ENCODE peak calls at places on chromosomes 6 and 20, in four cellular contexts. W is endothelial cell of umbilical vein, Z is stomach, Q is upper lobe of left lung. U is an unnamed sample.

GRCh38 chr20:36331182-36331581 is 25.0 kb downstream of the DLGAP4 start:
- DNase-seq in Z (no peak), W (no peak), Q (no peak), U (no peak)

GRCh38 chr6:23145801-23146200 is 576.4 kb downstream of the HDGFL1 start:
- DNase-seq in W (no peak), Q (no peak), Z (no peak), U (no peak)

GRCh38 chr6:34695729-34696188 is 808 bp downstream of the ILRUN start:
- DNase-seq in Z (no peak), W (peak), Q (no peak), U (no peak)

GRCh38 chr6:17886891-17887290 is 100.5 kb downstream of the KIF13A start:
- DNase-seq in W (no peak), Q (no peak), Z (no peak), U (no peak)

GRCh38 chr6:74755196-74755595 is 450.7 kb downstream of the COL12A1 start:
- DNase-seq in W (no peak), Q (no peak), Z (no peak), U (no peak)

GRCh38 chr20:37538003-37538402 is 10.3 kb upstream of the BLCAP start:
- DNase-seq in Q (peak), Z (no peak), W (no peak), U (no peak)

GRCh38 chr6:56040271-56040670 is 164.9 kb upstream of the BMP5 start:
- DNase-seq in W (no peak), Q (no peak), Z (no peak), U (no peak)

GRCh38 chr6:73691512-73691911 is 4.5 kb upstream of the CD109 start:
- DNase-seq in Z (no peak), W (no peak), Q (no peak), U (no peak)

GRCh38 chr6:108793449-108794134 is 54.6 kb upstream of the ARMC2 start:
- DNase-seq in W (no peak), Z (no peak), Q (no peak), U (no peak)

GRCh38 chr6:7545509-7546369 is 4.3 kb downstream of the DSP start:
- DNase-seq in W (no peak), Q (no peak), Z (no peak), U (no peak)

GRCh38 chr20:1363522-1363921 is 29.3 kb downstream of the FKBP1A start:
- DNase-seq in Z (no peak), W (no peak), Q (no peak), U (no peak)

GRCh38 chr6:139534472-139535115 is 160.1 kb upstream of the CITED2 start:
- DNase-seq in W (peak), Q (no peak), Z (no peak), U (no peak)

GRCh38 chr6:85640806-85641205 is 1.9 kb downstream of the SYNCRIP start:
- DNase-seq in W (peak), Q (no peak), Z (no peak), U (no peak)

GRCh38 chr6:97885844-97886243 is 602.8 kb upstream of the MMS22L start:
- DNase-seq in W (no peak), Q (no peak), Z (no peak), U (no peak)

GRCh38 chr6:156585859-156586258 is 191.3 kb upstream of the ARID1B start:
- DNase-seq in Z (no peak), W (no peak), Q (no peak), U (no peak)

GRCh38 chr6:125952764-125953501 is 3.6 kb upstream of the HINT3 start:
- DNase-seq in Z (no peak), W (peak), Q (no peak), U (no peak)

GRCh38 chr6:140052757-140053729 is 678.6 kb upstream of the CITED2 start:
- DNase-seq in Q (no peak), Z (no peak), W (peak), U (no peak)

GRCh38 chr6:56667336-56667735 is 24.6 kb upstream of the DST start:
- DNase-seq in W (no peak), Z (no peak), Q (no peak), U (no peak)

GRCh38 chr20:55095745-55096450 is 620.5 kb downstream of the DOK5 start:
- DNase-seq in Q (no peak), Z (no peak), W (no peak), U (no peak)

GRCh38 chr6:82040405-82041221 is 206.9 kb downstream of the IBTK start:
- DNase-seq in Z (no peak), W (peak), Q (no peak), U (no peak)

GRCh38 chr6:52416629-52417151 is 3.5 kb upstream of the EFHC1 start:
- DNase-seq in Z (no peak), Q (no peak), W (peak), U (no peak)

GRCh38 chr6:117072781-117073180 is 192.6 kb upstream of the VGLL2 start:
- DNase-seq in Z (no peak), W (no peak), Q (no peak), U (no peak)

GRCh38 chr20:51594206-51594998 is 51.9 kb upstream of the NFATC2 start:
- DNase-seq in Z (no peak), W (no peak), Q (no peak), U (peak)

GRCh38 chr6:109326346-109326745 is 55.9 kb downstream of the CD164 start:
- DNase-seq in W (no peak), Z (no peak), Q (no peak), U (no peak)

DNA sequence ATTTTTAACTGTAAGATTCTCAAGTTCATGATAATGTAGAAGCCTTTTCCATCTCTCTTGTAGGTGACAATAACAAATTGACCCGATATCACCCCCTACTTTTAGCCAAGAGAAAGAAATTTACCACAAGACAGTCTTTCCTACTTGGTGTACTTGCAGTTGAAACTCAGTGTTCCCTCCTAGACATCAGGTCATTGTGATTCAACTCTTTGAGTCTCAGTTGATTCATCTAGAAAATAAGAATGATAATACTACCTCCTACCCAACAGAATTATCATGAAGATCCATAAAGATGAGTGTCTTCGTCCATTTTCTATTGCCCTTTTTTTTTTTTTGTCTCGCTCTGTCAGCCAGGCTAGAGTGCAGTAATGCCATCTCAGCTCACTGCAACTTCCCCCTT is 51.3 kb upstream of the TRERF1 start:
- DNase-seq in W (no peak), Q (no peak), Z (no peak), U (no peak)
- TF ChIP-seq POLR2A in W (no peak), Q (no peak), Z (no peak), U (no peak)

GRCh38 chr20:25251558-25251957 is 3.7 kb downstream of the PYGB start:
- DNase-seq in W (no peak), Q (no peak), Z (no peak), U (no peak)
- H3K4me3 ChIP-seq in W (no peak), Q (no peak), Z (no peak), U (peak)

DNA sequence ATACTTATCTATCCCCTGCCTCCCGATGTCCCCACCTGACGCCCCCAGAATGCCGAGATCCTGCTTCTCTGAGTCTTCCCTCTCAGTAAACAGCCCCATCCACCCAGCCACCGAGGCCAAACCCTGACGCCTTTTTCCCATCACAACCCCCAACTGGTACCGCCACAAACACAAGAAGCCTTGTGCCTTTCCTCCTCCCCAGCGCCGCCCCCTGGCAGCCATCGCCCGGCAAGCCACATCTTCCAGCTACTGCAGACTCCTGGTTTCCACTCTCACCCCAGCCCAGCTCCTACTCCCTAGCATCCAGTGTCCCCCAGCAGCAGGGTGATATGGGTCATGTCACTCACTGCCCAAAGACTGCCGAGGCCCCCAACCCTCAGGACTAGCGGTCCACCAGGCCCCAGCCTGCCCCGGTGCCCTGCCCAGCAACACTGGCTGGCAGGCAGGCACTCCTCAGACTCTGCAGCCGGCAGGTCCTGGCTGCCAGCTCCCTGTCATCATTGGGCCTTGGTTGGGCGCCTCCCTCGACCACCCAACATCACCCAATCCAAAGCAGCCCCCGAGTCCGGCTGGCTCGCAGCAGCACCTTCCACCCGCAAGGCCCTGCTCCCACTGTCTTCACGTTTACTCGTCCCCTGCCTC is 11.2 kb downstream of the TCFL5 start:
- DNase-seq in Z (no peak), W (no peak), Q (no peak), U (no peak)
- TF ChIP-seq POLR2AphosphoS5 in Z (no peak), W (no peak), Q (no peak), U (no peak)

DNA sequence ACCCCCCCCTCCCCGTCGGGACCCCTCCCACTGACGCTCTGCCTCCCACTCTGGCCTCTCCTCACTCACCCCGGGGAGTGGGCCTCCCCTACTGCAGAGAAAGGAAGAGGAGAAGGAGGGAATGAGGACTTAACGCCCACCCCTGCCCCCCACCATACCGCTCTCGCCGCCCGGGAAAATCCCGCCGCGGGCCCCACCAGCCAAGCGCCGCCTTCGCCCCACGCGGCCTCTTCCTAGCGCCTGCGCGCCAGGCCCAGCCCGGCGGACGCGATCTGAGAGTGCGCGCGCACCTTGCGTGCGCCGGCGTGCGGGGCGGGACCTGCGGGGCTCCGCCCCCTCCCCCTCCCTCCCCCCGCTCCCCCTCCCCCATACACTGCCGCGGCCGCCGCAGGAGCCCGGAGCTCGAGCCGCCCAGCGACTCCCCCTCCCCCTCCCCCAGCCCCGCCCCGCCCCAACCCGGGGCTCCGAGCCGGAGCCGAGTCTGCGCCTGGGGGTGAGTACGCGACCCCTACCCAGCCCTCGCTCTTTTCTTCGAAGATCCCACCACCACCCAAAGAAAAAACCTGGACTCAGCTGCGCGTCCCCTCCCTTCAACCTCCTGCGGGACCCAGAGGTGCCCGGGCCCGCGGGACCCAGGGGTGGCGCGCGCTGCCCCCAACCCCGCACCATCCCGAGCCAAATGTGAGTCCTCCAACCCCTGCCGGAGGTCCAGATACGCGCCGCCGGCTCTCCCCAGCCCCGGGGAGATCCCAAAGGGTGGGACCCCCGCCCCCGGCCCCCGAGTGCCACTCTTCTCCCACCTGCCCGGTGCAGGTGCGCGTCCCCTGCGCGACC is at the start of the genes MRPL14 and TMEM63B:
- DNase-seq in W (peak), Q (peak), Z (peak), U (peak)
- TF ChIP-seq POLR2A in W (peak), Q (no peak), Z (no peak), U (peak)

GRCh38 chr20:57448764-57449354 is 57.7 kb downstream of the RBM38 start:
- DNase-seq in Z (no peak), W (no peak), Q (no peak), U (no peak)

GRCh38 chr20:57450931-57451330 is 59.7 kb downstream of the RBM38 start:
- DNase-seq in Z (no peak), Q (no peak), W (no peak), U (no peak)

GRCh38 chr20:57451356-57451755 is 60.2 kb downstream of the RBM38 start:
- DNase-seq in Z (no peak), Q (no peak), W (no peak), U (no peak)

GRCh38 chr20:57450419-57450818 is 59.2 kb downstream of the RBM38 start:
- DNase-seq in W (no peak), Z (peak), Q (peak), U (peak)

DNA sequence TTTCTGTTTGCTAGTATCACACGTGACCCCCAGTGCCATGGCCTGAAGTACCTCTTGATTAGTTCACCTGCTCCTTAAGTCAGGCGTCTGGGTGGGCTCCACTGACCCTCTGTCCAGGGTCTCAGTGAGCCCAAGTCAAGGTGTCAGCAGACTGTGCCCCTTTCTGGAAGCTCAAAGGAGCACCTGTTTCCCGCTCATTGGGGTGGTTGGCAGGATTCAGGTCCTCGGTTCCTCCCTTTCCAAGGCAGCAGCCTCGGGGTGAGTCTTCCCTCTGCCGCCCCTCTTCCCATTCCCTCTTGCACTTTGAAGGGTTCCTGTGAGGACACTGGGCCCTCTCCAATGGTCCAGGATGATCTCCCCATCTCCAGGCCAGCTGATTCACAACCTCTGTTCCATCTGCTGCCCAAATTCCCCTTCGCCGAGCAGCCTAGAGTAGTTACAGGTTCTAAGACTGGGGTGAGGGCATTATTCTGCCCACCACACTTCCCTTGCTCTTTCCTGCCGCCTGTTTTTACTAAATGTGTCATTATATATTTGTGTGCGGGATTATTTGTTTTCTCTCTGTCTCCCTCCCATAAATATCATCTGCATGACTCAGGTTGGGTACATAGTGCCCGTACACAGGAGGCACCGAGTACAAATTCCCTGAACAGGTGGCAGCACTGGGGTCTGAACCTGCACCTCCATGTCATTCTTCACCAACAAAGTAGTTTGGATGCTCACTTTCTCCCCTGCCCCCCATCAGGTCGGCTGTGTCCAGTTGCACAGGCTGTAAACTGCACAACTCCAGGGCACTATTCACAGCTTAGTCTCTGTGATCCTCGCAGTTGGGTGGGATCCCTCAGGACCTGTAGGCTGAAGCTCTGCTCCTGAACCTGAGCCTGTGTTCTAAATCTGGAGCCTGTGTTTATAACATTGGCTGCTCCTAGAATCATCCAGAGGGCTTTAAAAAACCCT is 58.5 kb downstream of the RBM38 start:
- DNase-seq in W (no peak), Z (no peak), Q (no peak), U (no peak)
- H3K4me3 ChIP-seq in W (no peak), Z (no peak), Q (no peak), U (no peak)

DNA sequence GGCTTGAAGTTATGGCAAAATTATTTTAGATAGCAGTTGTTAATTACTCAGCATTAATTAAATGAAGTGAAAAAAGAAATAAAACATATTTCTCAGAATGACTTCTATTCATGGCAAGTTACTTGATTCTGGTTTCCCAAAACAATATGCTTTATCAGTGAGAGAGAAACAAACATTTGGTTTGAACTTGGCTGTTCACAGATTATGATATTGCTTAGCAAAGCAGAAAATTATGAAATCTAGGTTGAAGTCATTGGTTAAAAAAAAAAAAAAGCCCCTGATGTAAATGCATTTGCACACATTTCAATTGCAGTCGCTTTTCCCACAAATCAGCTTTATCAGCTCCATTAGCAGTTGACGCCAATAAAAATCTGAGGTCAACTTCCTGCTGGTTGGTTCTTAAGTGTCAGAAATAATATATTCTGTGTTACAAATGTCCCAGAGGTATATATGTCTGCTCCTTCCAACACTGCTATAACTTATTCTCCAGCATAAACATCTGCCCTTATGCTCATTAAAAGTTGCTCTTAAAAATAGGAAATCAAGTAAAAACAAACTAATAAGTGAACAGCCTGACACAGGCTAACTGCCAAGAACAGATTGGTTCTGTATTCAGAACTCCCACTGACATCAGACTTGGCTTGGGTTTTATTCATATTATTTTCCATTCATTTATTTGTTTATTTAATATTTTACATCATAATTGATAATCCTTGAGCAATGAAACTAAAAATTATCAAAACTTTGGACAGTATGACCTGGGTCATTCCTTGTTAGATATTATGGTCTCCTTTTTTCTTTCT is 275.5 kb downstream of the PHF3 start:
- DNase-seq in Z (no peak), W (no peak), Q (no peak), U (no peak)
- TF ChIP-seq POLR2AphosphoS5 in Z (no peak), W (no peak), Q (no peak), U (no peak)

GRCh38 chr6:43900560-43901329 is 130.7 kb downstream of the VEGFA start:
- DNase-seq in Z (no peak), W (no peak), Q (no peak), U (no peak)
- TF ChIP-seq POLR2A in Z (no peak), W (no peak), Q (no peak), U (no peak)

DNA sequence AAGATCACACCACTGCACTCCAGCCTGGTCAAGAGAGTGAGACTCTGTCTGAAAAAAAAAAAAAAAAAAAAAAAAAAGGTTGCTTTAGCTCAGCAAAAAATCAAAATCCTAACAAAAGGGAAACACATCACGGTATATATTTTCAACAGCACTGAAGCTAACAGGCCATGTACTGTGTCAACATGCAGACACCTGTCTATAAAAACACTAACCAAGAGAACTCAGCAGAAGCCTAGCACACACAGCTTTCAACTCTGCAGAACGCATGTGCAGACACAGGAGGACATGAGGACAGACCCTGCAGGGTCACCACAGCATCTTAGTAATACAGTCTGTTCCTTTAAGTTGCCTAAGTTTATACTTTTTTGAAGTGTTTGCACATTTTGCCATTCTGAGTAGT is 13.5 kb downstream of the NINL start:
- DNase-seq in W (no peak), Z (no peak), Q (no peak), U (no peak)
- H3K4me3 ChIP-seq in W (no peak), Z (no peak), Q (no peak), U (no peak)

DNA sequence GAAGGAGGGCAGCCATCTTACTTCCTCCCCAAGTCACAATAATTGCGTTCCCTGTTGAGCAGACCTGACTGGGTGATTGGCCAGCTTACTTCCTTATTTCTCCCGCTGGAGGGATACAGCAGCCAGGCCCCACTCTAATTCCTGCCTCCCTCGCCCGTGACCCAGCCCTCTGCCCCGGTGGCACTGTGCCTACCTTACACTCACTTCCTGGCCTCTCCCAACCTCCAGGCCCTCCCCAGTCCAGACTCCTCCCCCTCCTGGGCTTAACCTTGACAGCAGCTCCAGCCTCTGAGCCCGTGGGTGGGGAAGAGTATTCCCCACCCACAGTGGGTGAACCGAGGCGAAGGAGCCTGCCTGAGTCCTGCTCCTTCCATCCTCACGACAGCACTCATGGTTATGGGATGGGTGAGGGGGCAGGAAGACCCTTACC is 3.0 kb downstream of the BAK1 start:
- DNase-seq in Z (peak), Q (peak), W (no peak), U (peak)
- TF ChIP-seq POLR2AphosphoS5 in Z (no peak), Q (no peak), W (peak), U (no peak)